ENCODE peak calls at places on chromosomes 4 and X, in seven cellular contexts. One of them, this sample, is unnamed. For H3K36me3 and H3K9me3, the result is how much of the 10 kb centered on the place peaks cover.

GRCh38 chr4:87093443-87094123 is 126.8 kb downstream of the KLHL8 start:
- DNase-seq in right atrium auricular region: no peak
- DNase-seq in body of pancreas: peak
- DNase-seq in breast epithelium: no peak
- DNase-seq in Peyer's patch: peak
- DNase-seq in mesenchymal stem cell: peak
- DNase-seq in K562: peak
- DNase-seq in this sample: no peak

GRCh38 chr4:147117400-147117799 is 171.7 kb upstream of the TTC29 start:
- DNase-seq in mesenchymal stem cell: peak
- DNase-seq in breast epithelium: no peak
- DNase-seq in body of pancreas: peak
- DNase-seq in right atrium auricular region: no peak
- DNase-seq in K562: no peak
- DNase-seq in Peyer's patch: no peak
- DNase-seq in this sample: no peak

GRCh38 chr4:7166981-7167700 is 25.2 kb upstream of the SORCS2 start:
- DNase-seq in K562: no peak
- DNase-seq in right atrium auricular region: no peak
- DNase-seq in Peyer's patch: peak
- DNase-seq in mesenchymal stem cell: no peak
- DNase-seq in body of pancreas: no peak
- DNase-seq in breast epithelium: no peak
- DNase-seq in this sample: no peak

GRCh38 chr4:76658231-76659102 is 223.4 kb downstream of the SHROOM3 start:
- DNase-seq in right atrium auricular region: no peak
- DNase-seq in mesenchymal stem cell: peak
- DNase-seq in breast epithelium: no peak
- DNase-seq in Peyer's patch: no peak
- DNase-seq in body of pancreas: no peak
- DNase-seq in K562: no peak
- DNase-seq in this sample: no peak

GRCh38 chr4:79178770-79179169 is 147.1 kb downstream of the NAA11 start:
- DNase-seq in body of pancreas: peak
- DNase-seq in mesenchymal stem cell: no peak
- DNase-seq in breast epithelium: peak
- DNase-seq in right atrium auricular region: no peak
- DNase-seq in Peyer's patch: no peak
- DNase-seq in K562: no peak
- DNase-seq in this sample: no peak

GRCh38 chr4:139933541-139933940 is 220.4 kb downstream of the MAML3 start:
- DNase-seq in K562: no peak
- DNase-seq in breast epithelium: no peak
- DNase-seq in mesenchymal stem cell: no peak
- DNase-seq in Peyer's patch: peak
- DNase-seq in right atrium auricular region: no peak
- DNase-seq in body of pancreas: peak
- DNase-seq in this sample: no peak

GRCh38 chr4:112857461-112857860 is 192.0 kb upstream of the ANK2 start:
- DNase-seq in body of pancreas: peak
- DNase-seq in right atrium auricular region: no peak
- DNase-seq in mesenchymal stem cell: peak
- DNase-seq in breast epithelium: no peak
- DNase-seq in K562: no peak
- DNase-seq in Peyer's patch: no peak
- DNase-seq in this sample: no peak

GRCh38 chr4:3477750-3478430 is 14.8 kb downstream of the DOK7 start:
- DNase-seq in Peyer's patch: no peak
- DNase-seq in breast epithelium: no peak
- DNase-seq in right atrium auricular region: no peak
- DNase-seq in mesenchymal stem cell: no peak
- DNase-seq in K562: no peak
- DNase-seq in body of pancreas: no peak
- DNase-seq in this sample: no peak

GRCh38 chr4:1216869-1217294 is 32.0 kb downstream of the CTBP1 start:
- DNase-seq in body of pancreas: peak
- DNase-seq in K562: no peak
- DNase-seq in Peyer's patch: peak
- DNase-seq in right atrium auricular region: no peak
- DNase-seq in breast epithelium: no peak
- DNase-seq in mesenchymal stem cell: no peak
- DNase-seq in this sample: no peak

GRCh38 chr4:25030283-25031076 is at the start of gene LGI2:
- DNase-seq in breast epithelium: no peak
- DNase-seq in right atrium auricular region: no peak
- DNase-seq in Peyer's patch: no peak
- DNase-seq in mesenchymal stem cell: no peak
- DNase-seq in K562: peak
- DNase-seq in body of pancreas: peak
- DNase-seq in this sample: no peak

GRCh38 chr4:152352645-152353116 is 183.2 kb downstream of the FBXW7 start:
- DNase-seq in breast epithelium: peak
- DNase-seq in body of pancreas: peak
- DNase-seq in K562: no peak
- DNase-seq in right atrium auricular region: peak
- DNase-seq in mesenchymal stem cell: peak
- DNase-seq in Peyer's patch: peak
- DNase-seq in this sample: no peak

GRCh38 chrX:24395775-24396174 is 35.3 kb downstream of the SUPT20HL1 start:
- DNase-seq in right atrium auricular region: no peak
- DNase-seq in mesenchymal stem cell: peak
- DNase-seq in body of pancreas: peak
- DNase-seq in breast epithelium: peak
- DNase-seq in K562: peak
- DNase-seq in Peyer's patch: peak
- DNase-seq in this sample: no peak

GRCh38 chrX:121389976-121390709 is 342.7 kb downstream of the GLUD2 start:
- DNase-seq in Peyer's patch: no peak
- DNase-seq in mesenchymal stem cell: no peak
- DNase-seq in K562: no peak
- DNase-seq in right atrium auricular region: no peak
- DNase-seq in body of pancreas: no peak
- DNase-seq in breast epithelium: no peak
- DNase-seq in this sample: no peak

GRCh38 chrX:147953976-147954375 is 27.2 kb upstream of the FMR1NB start:
- DNase-seq in breast epithelium: no peak
- DNase-seq in right atrium auricular region: peak
- DNase-seq in Peyer's patch: no peak
- DNase-seq in body of pancreas: no peak
- DNase-seq in K562: no peak
- DNase-seq in mesenchymal stem cell: no peak
- DNase-seq in this sample: no peak

GRCh38 chr4:8596891-8597290 is 4.3 kb downstream of the CPZ start:
- DNase-seq in K562: no peak
- DNase-seq in body of pancreas: no peak
- DNase-seq in Peyer's patch: no peak
- DNase-seq in mesenchymal stem cell: no peak
- DNase-seq in breast epithelium: no peak
- DNase-seq in right atrium auricular region: no peak
- DNase-seq in this sample: no peak

GRCh38 chr4:8599091-8599460 is 6.5 kb downstream of the CPZ start:
- DNase-seq in mesenchymal stem cell: no peak
- DNase-seq in body of pancreas: no peak
- DNase-seq in right atrium auricular region: no peak
- DNase-seq in K562: no peak
- DNase-seq in Peyer's patch: no peak
- DNase-seq in breast epithelium: no peak
- DNase-seq in this sample: no peak

GRCh38 chr4:8598391-8599090 is 6.0 kb downstream of the CPZ start:
- DNase-seq in Peyer's patch: no peak
- DNase-seq in K562: no peak
- DNase-seq in body of pancreas: no peak
- DNase-seq in breast epithelium: no peak
- DNase-seq in mesenchymal stem cell: no peak
- DNase-seq in right atrium auricular region: no peak
- DNase-seq in this sample: no peak

GRCh38 chr4:8597791-8598190 is 5.2 kb downstream of the CPZ start:
- DNase-seq in right atrium auricular region: no peak
- DNase-seq in breast epithelium: no peak
- DNase-seq in mesenchymal stem cell: no peak
- DNase-seq in Peyer's patch: no peak
- DNase-seq in body of pancreas: no peak
- DNase-seq in K562: no peak
- DNase-seq in this sample: no peak

DNA sequence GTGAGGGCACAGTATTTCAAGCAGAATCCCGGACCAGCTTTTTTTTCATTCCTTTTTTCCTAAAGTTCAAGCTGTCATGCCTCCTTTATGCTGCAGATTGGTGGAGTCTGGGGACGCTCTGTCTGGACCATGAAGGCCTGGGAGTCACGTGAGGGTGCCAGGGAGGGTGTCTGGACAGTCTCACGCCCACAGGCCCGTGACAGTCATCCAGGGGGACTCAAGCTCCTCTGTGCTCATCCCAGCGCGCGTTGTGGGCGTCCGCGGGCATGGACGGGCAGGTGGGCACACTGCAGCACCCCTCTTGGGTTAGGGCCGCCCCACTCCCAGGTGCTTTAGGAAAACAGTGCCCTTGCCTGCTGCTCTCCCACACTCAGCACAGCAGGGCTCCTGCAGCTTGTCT is 4.8 kb downstream of the CPZ start:
- DNase-seq in Peyer's patch: no peak
- DNase-seq in K562: no peak
- DNase-seq in body of pancreas: no peak
- DNase-seq in mesenchymal stem cell: no peak
- DNase-seq in breast epithelium: no peak
- DNase-seq in right atrium auricular region: no peak
- DNase-seq in this sample: no peak
- H3K36me3 ChIP-seq in Peyer's patch: under half
- H3K36me3 ChIP-seq in K562: under half
- H3K36me3 ChIP-seq in body of pancreas: under half
- H3K36me3 ChIP-seq in mesenchymal stem cell: under half
- H3K36me3 ChIP-seq in breast epithelium: under half
- H3K36me3 ChIP-seq in right atrium auricular region: under half
- H3K36me3 ChIP-seq in this sample: under half

GRCh38 chr4:180028682-180029081 is 2214.5 kb upstream of the TENM3 start:
- DNase-seq in right atrium auricular region: no peak
- DNase-seq in K562: no peak
- DNase-seq in Peyer's patch: peak
- DNase-seq in mesenchymal stem cell: peak
- DNase-seq in breast epithelium: no peak
- DNase-seq in body of pancreas: peak
- DNase-seq in this sample: peak

DNA sequence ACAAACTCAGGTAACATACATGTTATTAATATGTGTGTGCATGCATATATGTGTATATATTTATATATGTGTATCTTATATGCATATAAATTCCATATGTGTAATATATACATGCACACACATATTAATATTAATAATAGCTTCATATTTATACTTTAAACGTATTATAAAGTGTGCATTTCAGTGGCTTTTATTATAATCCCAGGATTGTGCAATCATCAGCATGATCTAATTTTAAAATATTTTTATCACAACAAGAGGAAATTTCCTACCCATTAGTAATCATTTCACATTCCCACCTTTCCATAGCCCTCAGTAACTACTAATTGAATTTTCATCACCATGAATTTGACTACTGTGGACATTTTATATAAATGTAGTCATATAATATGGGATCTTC is 2211.9 kb upstream of the TENM3 start:
- DNase-seq in breast epithelium: no peak
- DNase-seq in K562: no peak
- DNase-seq in Peyer's patch: no peak
- DNase-seq in right atrium auricular region: no peak
- DNase-seq in body of pancreas: no peak
- DNase-seq in mesenchymal stem cell: no peak
- DNase-seq in this sample: no peak
- H3K9me3 ChIP-seq in breast epithelium: under half
- H3K9me3 ChIP-seq in K562: under half
- H3K9me3 ChIP-seq in Peyer's patch: under half
- H3K9me3 ChIP-seq in right atrium auricular region: under half
- H3K9me3 ChIP-seq in body of pancreas: under half
- H3K9me3 ChIP-seq in mesenchymal stem cell: under half
- H3K9me3 ChIP-seq in this sample: under half

GRCh38 chr4:145870155-145871020 is 68.2 kb downstream of the ZNF827 start:
- DNase-seq in body of pancreas: no peak
- DNase-seq in breast epithelium: no peak
- DNase-seq in mesenchymal stem cell: no peak
- DNase-seq in Peyer's patch: no peak
- DNase-seq in right atrium auricular region: no peak
- DNase-seq in K562: no peak
- DNase-seq in this sample: no peak

GRCh38 chr4:145867416-145867815 is 71.2 kb downstream of the ZNF827 start:
- DNase-seq in body of pancreas: no peak
- DNase-seq in breast epithelium: no peak
- DNase-seq in right atrium auricular region: no peak
- DNase-seq in mesenchymal stem cell: no peak
- DNase-seq in K562: no peak
- DNase-seq in Peyer's patch: no peak
- DNase-seq in this sample: no peak

GRCh38 chr4:145865274-145865941 is 73.2 kb downstream of the ZNF827 start:
- DNase-seq in breast epithelium: no peak
- DNase-seq in mesenchymal stem cell: no peak
- DNase-seq in K562: no peak
- DNase-seq in body of pancreas: no peak
- DNase-seq in Peyer's patch: no peak
- DNase-seq in right atrium auricular region: no peak
- DNase-seq in this sample: no peak

GRCh38 chr4:145871209-145871608 is 67.4 kb downstream of the ZNF827 start:
- DNase-seq in mesenchymal stem cell: no peak
- DNase-seq in body of pancreas: no peak
- DNase-seq in breast epithelium: no peak
- DNase-seq in K562: no peak
- DNase-seq in Peyer's patch: no peak
- DNase-seq in right atrium auricular region: no peak
- DNase-seq in this sample: no peak

DNA sequence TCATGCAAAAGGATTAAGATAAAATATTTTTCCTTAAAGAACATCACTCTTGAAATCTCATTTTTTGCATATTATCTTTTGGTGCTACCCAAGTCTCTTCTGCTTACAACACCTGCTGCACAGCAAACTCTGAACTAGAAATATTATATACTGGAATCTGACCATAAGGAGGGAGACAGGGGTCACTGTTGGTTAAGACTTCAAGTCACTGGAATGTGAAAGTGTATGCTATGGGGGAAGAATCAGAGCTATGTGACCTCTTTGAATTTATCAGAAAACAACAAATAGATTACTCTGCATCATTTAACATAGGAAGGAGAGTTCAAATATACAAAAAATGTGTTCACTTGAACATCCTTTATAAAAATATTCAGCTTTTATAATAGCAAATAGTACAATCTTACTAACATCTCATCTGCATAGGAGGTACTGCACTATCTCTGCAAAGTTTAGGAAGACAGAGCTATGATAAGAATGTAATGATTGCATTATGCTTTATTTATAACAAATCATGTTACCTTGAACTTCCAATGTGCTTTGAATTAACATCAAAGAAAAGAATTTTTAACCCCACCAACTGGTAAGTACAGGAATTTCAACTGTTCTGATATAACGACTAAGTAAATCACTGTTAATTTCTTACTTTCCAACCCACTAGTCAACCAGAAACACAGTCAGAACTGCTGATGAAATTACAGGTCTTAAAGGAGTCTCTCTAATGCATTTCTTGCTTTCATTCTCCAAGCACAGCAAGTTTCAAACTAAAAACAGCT is 69.8 kb downstream of the ZNF827 start:
- DNase-seq in breast epithelium: no peak
- DNase-seq in K562: no peak
- DNase-seq in right atrium auricular region: no peak
- DNase-seq in mesenchymal stem cell: no peak
- DNase-seq in body of pancreas: no peak
- DNase-seq in Peyer's patch: no peak
- DNase-seq in this sample: no peak
- H3K36me3 ChIP-seq in breast epithelium: under half
- H3K36me3 ChIP-seq in K562: under half
- H3K36me3 ChIP-seq in right atrium auricular region: under half
- H3K36me3 ChIP-seq in mesenchymal stem cell: under half
- H3K36me3 ChIP-seq in body of pancreas: under half
- H3K36me3 ChIP-seq in Peyer's patch: under half
- H3K36me3 ChIP-seq in this sample: under half

GRCh38 chr4:10942166-10942565 is 257.6 kb upstream of the CLNK start:
- DNase-seq in Peyer's patch: no peak
- DNase-seq in body of pancreas: no peak
- DNase-seq in right atrium auricular region: no peak
- DNase-seq in mesenchymal stem cell: no peak
- DNase-seq in K562: no peak
- DNase-seq in breast epithelium: no peak
- DNase-seq in this sample: no peak
- H3K9me3 ChIP-seq in Peyer's patch: under half
- H3K9me3 ChIP-seq in body of pancreas: under half
- H3K9me3 ChIP-seq in right atrium auricular region: under half
- H3K9me3 ChIP-seq in mesenchymal stem cell: under half
- H3K9me3 ChIP-seq in K562: under half
- H3K9me3 ChIP-seq in breast epithelium: under half
- H3K9me3 ChIP-seq in this sample: under half

This sample was measured in iPS DF 6.9.